ENCODE peak calls at places on chromosomes 4 and X, in four cellular contexts. One of them, this sample, is unnamed.

GRCh38 chr4:55854132-55854531 is 684 bp downstream of the EXOC1 start:
- DNase-seq in HepG2: no peak
- DNase-seq in K562: peak
- DNase-seq in H1: no peak
- DNase-seq in this sample: no peak

GRCh38 chr4:145735330-145735638 is 55.3 kb downstream of the C4orf51 start:
- DNase-seq in HepG2: peak
- DNase-seq in K562: no peak
- DNase-seq in H1: no peak
- DNase-seq in this sample: no peak

GRCh38 chr4:55993994-55994657 is 45.4 kb downstream of the CEP135 start:
- DNase-seq in HepG2: no peak
- DNase-seq in K562: no peak
- DNase-seq in H1: no peak
- DNase-seq in this sample: peak

GRCh38 chr4:1512081-1512737 is 106.0 kb upstream of the NKX1-1 start:
- DNase-seq in HepG2: no peak
- DNase-seq in K562: no peak
- DNase-seq in H1: no peak
- DNase-seq in this sample: no peak

GRCh38 chrX:17944833-17945497 is 83.9 kb upstream of the RAI2 start:
- DNase-seq in HepG2: peak
- DNase-seq in K562: peak
- DNase-seq in H1: no peak
- DNase-seq in this sample: no peak

GRCh38 chr4:153112071-153112460 is 92.2 kb upstream of the TRIM2 start:
- DNase-seq in HepG2: no peak
- DNase-seq in K562: no peak
- DNase-seq in H1: no peak
- DNase-seq in this sample: no peak

GRCh38 chr4:145797278-145797677 is 117.3 kb downstream of the C4orf51 start:
- DNase-seq in HepG2: no peak
- DNase-seq in K562: no peak
- DNase-seq in H1: no peak
- DNase-seq in this sample: no peak

GRCh38 chrX:153487590-153488071 is 7.1 kb upstream of the BGN start:
- DNase-seq in HepG2: no peak
- DNase-seq in K562: no peak
- DNase-seq in H1: no peak
- DNase-seq in this sample: no peak

GRCh38 chr4:104641427-104641826 is 146.7 kb upstream of the CXXC4 start:
- DNase-seq in HepG2: no peak
- DNase-seq in K562: no peak
- DNase-seq in H1: no peak
- DNase-seq in this sample: no peak

GRCh38 chrX:10087391-10087790 is 69.4 kb upstream of the CLCN4 start:
- DNase-seq in HepG2: no peak
- DNase-seq in K562: no peak
- DNase-seq in H1: no peak
- DNase-seq in this sample: no peak

GRCh38 chrX:75327607-75328006 is 53.7 kb downstream of the UPRT start:
- DNase-seq in HepG2: no peak
- DNase-seq in K562: no peak
- DNase-seq in H1: no peak
- DNase-seq in this sample: no peak

GRCh38 chr4:15665738-15666365 is 10.7 kb upstream of the FBXL5 start:
- DNase-seq in HepG2: no peak
- DNase-seq in K562: no peak
- DNase-seq in H1: no peak
- DNase-seq in this sample: no peak

GRCh38 chr4:71498002-71498401 is 159.2 kb downstream of the SLC4A4 start:
- DNase-seq in HepG2: no peak
- DNase-seq in K562: no peak
- DNase-seq in H1: no peak
- DNase-seq in this sample: no peak

GRCh38 chrX:136725446-136726104 is 55.2 kb downstream of the ARHGEF6 start:
- DNase-seq in HepG2: no peak
- DNase-seq in K562: no peak
- DNase-seq in H1: no peak
- DNase-seq in this sample: no peak

GRCh38 chr4:170674176-170674575 is 584.4 kb upstream of the AADAT start:
- DNase-seq in HepG2: no peak
- DNase-seq in K562: no peak
- DNase-seq in H1: no peak
- DNase-seq in this sample: no peak

GRCh38 chrX:7149421-7149820 is 1.5 kb upstream of the PUDP start:
- DNase-seq in HepG2: no peak
- DNase-seq in K562: no peak
- DNase-seq in H1: no peak
- DNase-seq in this sample: no peak

GRCh38 chr4:63296773-63297172 is 1112.5 kb downstream of the TECRL start:
- DNase-seq in HepG2: peak
- DNase-seq in K562: no peak
- DNase-seq in H1: no peak
- DNase-seq in this sample: no peak

GRCh38 chrX:47458528-47458927 is 24.5 kb downstream of the ZNF41 start:
- DNase-seq in HepG2: no peak
- DNase-seq in K562: no peak
- DNase-seq in H1: no peak
- DNase-seq in this sample: no peak

GRCh38 chr4:145218251-145218650 is 37.9 kb upstream of the OTUD4 start:
- DNase-seq in HepG2: no peak
- DNase-seq in K562: no peak
- DNase-seq in H1: no peak
- DNase-seq in this sample: peak

GRCh38 chr4:20252656-20253271 is 1.1 kb downstream of the SLIT2 start:
- DNase-seq in HepG2: no peak
- DNase-seq in K562: no peak
- DNase-seq in H1: no peak
- DNase-seq in this sample: no peak

GRCh38 chr4:55125763-55126541 is 557 bp upstream of the KDR start:
- DNase-seq in HepG2: no peak
- DNase-seq in K562: no peak
- DNase-seq in H1: no peak
- DNase-seq in this sample: no peak

GRCh38 chrX:43718546-43718945 is 62.4 kb downstream of the MAOA start:
- DNase-seq in HepG2: no peak
- DNase-seq in K562: no peak
- DNase-seq in H1: no peak
- DNase-seq in this sample: no peak

GRCh38 chr4:126583509-126583908 is 1049.2 kb upstream of the INTU start:
- DNase-seq in HepG2: peak
- DNase-seq in K562: no peak
- DNase-seq in H1: no peak
- DNase-seq in this sample: no peak

GRCh38 chrX:149903889-149904748 is 23.1 kb downstream of the MAGEA8 start:
- DNase-seq in HepG2: peak
- DNase-seq in K562: peak
- DNase-seq in H1: no peak
- DNase-seq in this sample: peak

GRCh38 chrX:72526534-72527508 is 45.8 kb downstream of the HDAC8 start:
- DNase-seq in HepG2: no peak
- DNase-seq in K562: no peak
- DNase-seq in H1: no peak
- DNase-seq in this sample: no peak

GRCh38 chr4:110184124-110184790 is 14.2 kb downstream of the ELOVL6 start:
- DNase-seq in HepG2: no peak
- DNase-seq in K562: no peak
- DNase-seq in H1: peak
- DNase-seq in this sample: no peak

GRCh38 chr4:36841583-36842326 is 402.8 kb upstream of the NWD2 start:
- DNase-seq in HepG2: no peak
- DNase-seq in K562: no peak
- DNase-seq in H1: no peak
- DNase-seq in this sample: peak

GRCh38 chr4:27006247-27006603 is 145.6 kb downstream of the STIM2 start:
- DNase-seq in HepG2: no peak
- DNase-seq in K562: no peak
- DNase-seq in H1: no peak
- DNase-seq in this sample: no peak

GRCh38 chr4:40831462-40831861 is 81.7 kb downstream of the NSUN7 start:
- DNase-seq in HepG2: no peak
- DNase-seq in K562: no peak
- DNase-seq in H1: no peak
- DNase-seq in this sample: no peak

GRCh38 chr4:110249687-110250387 is 51.4 kb upstream of the ELOVL6 start:
- DNase-seq in HepG2: no peak
- DNase-seq in K562: no peak
- DNase-seq in H1: no peak
- DNase-seq in this sample: no peak

DNA sequence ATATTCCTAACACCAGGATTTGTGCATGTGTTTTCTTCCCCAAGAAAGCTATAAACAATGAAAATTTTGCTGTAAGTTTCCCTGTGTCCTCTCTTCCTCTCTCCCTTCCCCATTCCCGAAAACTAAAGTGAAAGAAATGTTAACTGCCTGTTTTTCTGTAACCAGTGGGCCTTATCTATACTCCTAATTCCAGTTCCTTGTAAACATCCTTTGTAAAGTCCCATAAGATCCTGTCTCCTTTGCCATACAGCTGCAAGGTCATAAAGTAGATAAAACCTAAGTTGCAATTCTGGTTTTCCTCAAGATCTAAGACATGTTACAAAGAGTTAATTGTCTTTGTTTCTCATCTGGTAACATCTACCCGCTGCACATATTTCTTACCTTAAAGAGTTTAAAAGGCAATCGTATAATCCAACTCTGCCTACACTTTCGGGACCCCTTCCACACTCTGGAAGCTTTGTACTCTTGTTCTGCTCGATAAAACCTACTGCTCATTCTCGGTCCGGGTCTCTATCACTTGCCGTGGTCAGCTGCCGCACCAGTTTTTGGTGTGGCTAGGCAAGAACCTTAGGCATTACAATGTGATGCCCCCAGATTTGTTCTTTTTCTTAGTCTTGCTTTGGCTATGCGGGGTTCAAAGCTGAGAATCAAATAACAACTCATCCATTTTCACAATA is 20.5 kb downstream of the UGT2B7 start:
- DNase-seq in HepG2: no peak
- DNase-seq in K562: no peak
- DNase-seq in H1: no peak
- DNase-seq in this sample: no peak
- H3K4me3 ChIP-seq in HepG2: no peak
- H3K4me3 ChIP-seq in K562: no peak
- H3K4me3 ChIP-seq in H1: no peak
- H3K4me3 ChIP-seq in this sample: no peak

GRCh38 chrX:84340981-84341380 is 153.0 kb upstream of the RPS6KA6 start:
- DNase-seq in HepG2: no peak
- DNase-seq in K562: no peak
- DNase-seq in H1: no peak
- DNase-seq in this sample: no peak

GRCh38 chrX:84336646-84337045 is 148.6 kb upstream of the RPS6KA6 start:
- DNase-seq in HepG2: no peak
- DNase-seq in K562: no peak
- DNase-seq in H1: no peak
- DNase-seq in this sample: no peak

GRCh38 chrX:84339507-84340364 is 151.7 kb upstream of the RPS6KA6 start:
- DNase-seq in HepG2: peak
- DNase-seq in K562: peak
- DNase-seq in H1: no peak
- DNase-seq in this sample: no peak
- TF ChIP-seq CBX5 in HepG2: no peak
- TF ChIP-seq CBX5 in K562: no peak
- TF ChIP-seq CBX5 in H1: no peak
- TF ChIP-seq CBX5 in this sample: no peak

DNA sequence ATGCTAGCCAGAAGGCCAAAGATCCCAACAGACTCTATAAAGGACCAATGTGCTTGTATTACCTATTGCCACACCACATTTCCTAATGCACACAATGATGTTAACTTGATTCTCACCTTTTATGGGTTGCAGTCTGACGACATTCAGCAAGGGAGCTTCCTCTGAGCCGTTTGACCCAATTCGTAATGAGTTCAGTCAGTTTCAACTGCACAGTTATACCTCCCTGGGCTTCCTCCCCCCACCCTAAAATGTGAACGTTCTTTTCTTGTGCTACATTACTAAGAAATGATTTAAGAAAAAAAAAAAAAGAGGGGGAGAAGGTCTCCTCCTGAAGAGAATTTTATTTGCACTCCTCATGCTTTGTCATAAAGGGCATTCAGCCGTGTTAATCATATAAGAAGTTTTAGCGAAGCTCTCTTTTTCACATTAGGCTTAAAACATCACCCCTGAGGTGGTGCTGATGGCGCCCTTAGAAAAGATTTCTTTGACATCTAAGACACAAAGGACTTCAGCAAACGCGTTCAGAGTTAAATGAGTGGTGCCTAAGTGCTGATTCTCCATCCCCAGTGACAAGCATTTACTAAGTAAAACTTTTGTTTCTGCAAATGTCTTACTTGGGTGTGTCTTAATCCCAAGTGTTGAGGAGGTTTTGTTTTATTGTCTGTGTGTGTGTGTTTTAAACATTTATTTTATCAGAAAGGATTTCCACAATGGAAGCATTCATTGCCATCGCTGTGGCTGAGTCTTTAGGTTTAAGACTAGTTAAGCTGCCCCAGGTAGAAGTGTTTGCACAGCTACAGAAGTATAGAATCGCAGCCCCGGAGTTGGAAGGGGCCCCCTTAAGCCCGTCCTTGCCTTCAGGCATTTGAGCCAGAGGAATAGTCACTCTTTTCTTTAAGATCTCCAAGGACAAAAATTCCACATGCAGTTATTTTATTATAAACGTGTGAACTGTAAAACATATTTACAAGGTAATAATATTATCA is 15.2 kb upstream of the GPC3 start:
- DNase-seq in HepG2: no peak
- DNase-seq in K562: no peak
- DNase-seq in H1: no peak
- DNase-seq in this sample: no peak
- H3K9ac ChIP-seq in HepG2: no peak
- H3K9ac ChIP-seq in K562: no peak
- H3K9ac ChIP-seq in H1: no peak
- H3K9ac ChIP-seq in this sample: no peak

GRCh38 chr4:174005422-174005821 is 278.0 kb downstream of the FBXO8 start:
- DNase-seq in HepG2: no peak
- DNase-seq in K562: no peak
- DNase-seq in H1: no peak
- DNase-seq in this sample: no peak
- H3K4me3 ChIP-seq in HepG2: no peak
- H3K4me3 ChIP-seq in K562: no peak
- H3K4me3 ChIP-seq in H1: no peak
- H3K4me3 ChIP-seq in this sample: no peak